ENCODE peak calls at places on chromosomes 4 and X, in eight cellular contexts. X, C, J, A, P, R, B and N are unnamed samples.

GRCh38 chr4:77697860-77698599 is 92.4 kb downstream of the CXCL13 start:
- DNase-seq in X (peak; percentile 9), C (peak; percentile 65), J (no peak), A (no peak), P (peak; percentile 29), R (peak; percentile 89), B (peak; percentile 44), N (peak; percentile 28)

GRCh38 chr4:108953941-108954340 is 191.1 kb upstream of the ETNPPL start:
- DNase-seq in X (no peak), C (no peak), J (no peak), A (no peak), P (no peak), R (no peak), B (no peak), N (no peak)

GRCh38 chr4:104989363-104989762 is 157.3 kb upstream of the TET2 start:
- DNase-seq in X (no peak), C (no peak), J (no peak), A (no peak), P (no peak), R (no peak), B (no peak), N (no peak)

GRCh38 chrX:71100581-71101505 is 5.2 kb downstream of the FOXO4 start:
- DNase-seq in X (peak; percentile 57), C (no peak), J (no peak), A (no peak), P (no peak), R (no peak), B (no peak), N (no peak)

GRCh38 chr4:44493924-44494323 is 45.3 kb upstream of the KCTD8 start:
- DNase-seq in X (peak; percentile 3), C (peak; percentile 17), J (no peak), A (peak; percentile 8), P (no peak), R (peak; percentile 9), B (peak; percentile 20), N (no peak)

GRCh38 chr4:31124008-31124645 is 404.0 kb downstream of the PCDH7 start:
- DNase-seq in X (no peak), C (no peak), J (no peak), A (no peak), P (no peak), R (no peak), B (no peak), N (no peak)

GRCh38 chrX:83469551-83469950 is 38.5 kb upstream of the POU3F4 start:
- DNase-seq in X (peak; percentile 1), C (peak; percentile 4), J (no peak), A (peak; percentile 15), P (no peak), R (no peak), B (peak; percentile 37), N (peak; percentile 20)

GRCh38 chr4:8922481-8922880 is 50.8 kb upstream of the HMX1 start:
- DNase-seq in X (no peak), C (no peak), J (no peak), A (no peak), P (no peak), R (no peak), B (no peak), N (no peak)

GRCh38 chr4:88028961-88029360 is 21.5 kb downstream of the PKD2 start:
- DNase-seq in X (no peak), C (no peak), J (no peak), A (no peak), P (no peak), R (peak; percentile 2), B (no peak), N (no peak)

GRCh38 chrX:119760026-119760902 is 1.9 kb downstream of the SOWAHD start:
- DNase-seq in X (no peak), C (no peak), J (no peak), A (peak; percentile 5), P (no peak), R (no peak), B (peak; percentile 56), N (no peak)
- TF ChIP-seq MAX in X (no peak), C (no peak), J (no peak), A (no peak), P (no peak), R (no peak), B (no peak), N (no peak)

DNA sequence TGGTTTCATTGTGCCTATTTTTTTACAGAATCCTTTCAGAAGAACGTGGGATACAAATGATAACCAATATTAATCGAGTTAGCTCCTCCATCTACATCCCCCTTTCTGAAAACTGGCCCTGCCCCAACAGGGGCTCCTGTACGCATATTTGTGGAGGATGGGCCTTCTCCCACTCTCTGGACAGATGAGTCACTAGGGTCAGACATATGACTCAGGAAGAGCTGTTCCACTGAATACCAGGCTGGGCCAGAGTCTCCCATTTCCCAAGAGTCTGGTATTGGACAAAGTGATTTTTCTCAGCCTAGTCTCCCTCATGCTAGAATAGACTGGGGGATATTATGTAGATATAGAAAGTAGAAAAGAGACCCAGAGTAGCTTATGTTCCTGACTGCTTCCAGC is 142.4 kb downstream of the TSPAN5 start:
- DNase-seq in X (peak; percentile 51), C (peak; percentile 53), J (no peak), A (no peak), P (peak; percentile 31), R (peak; percentile 64), B (no peak), N (no peak)
- TF ChIP-seq MAX in X (no peak), C (no peak), J (no peak), A (peak; percentile 48), P (no peak), R (no peak), B (no peak), N (no peak)

DNA sequence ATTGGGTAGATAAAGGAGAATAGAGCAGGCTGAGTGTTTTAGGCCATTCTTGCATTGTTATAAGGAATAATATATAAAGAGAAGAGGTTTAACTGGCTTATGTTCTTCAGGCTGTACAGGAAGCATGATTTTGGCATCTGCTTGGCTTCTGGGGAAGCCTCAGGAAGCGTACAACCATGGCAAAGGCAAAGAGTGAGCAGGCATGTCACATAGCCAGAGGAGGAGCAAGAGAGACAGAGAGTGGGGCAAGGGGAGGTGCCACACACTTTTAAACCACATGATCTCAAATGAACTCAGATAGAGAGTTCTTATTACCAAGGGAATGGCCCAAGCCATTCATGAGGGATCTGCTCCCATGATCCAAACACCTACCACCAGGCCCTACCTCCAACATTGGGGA is 4.4 kb upstream of the METTL14 start:
- DNase-seq in X (no peak), C (peak; percentile 5), J (no peak), A (no peak), P (no peak), R (no peak), B (peak; percentile 18), N (no peak)
- TF ChIP-seq MAX in X (no peak), C (no peak), J (no peak), A (no peak), P (no peak), R (no peak), B (no peak), N (no peak)

DNA sequence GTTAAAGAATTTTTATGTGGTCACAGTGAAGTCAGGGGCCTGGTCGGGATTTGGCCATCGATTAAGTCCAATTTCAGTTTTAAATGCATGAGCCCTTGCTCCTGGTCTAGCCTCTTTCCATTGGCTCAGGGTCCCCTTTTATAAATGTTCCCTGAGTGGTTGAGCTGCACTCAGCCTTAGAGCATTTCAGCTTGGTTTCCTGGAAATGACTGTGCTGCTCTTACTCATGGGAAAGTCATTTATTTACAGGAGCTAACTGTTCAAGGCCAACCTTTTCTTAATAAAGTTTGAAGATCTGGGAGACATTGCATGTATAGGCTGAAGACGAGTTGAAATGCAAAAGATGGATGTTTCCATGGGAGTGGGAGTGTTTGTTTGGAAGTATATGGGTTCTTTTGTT is 98.8 kb upstream of the CLNK start:
- DNase-seq in X (no peak), C (no peak), J (no peak), A (no peak), P (no peak), R (no peak), B (no peak), N (no peak)
- TF ChIP-seq MAX in X (no peak), C (no peak), J (no peak), A (no peak), P (no peak), R (no peak), B (no peak), N (no peak)